ENCODE peak calls at places on chromosome 1, in ten cellular contexts. S, D, N, Q, X, B, M, F, O and R are unnamed samples.

GRCh38 chr1:226607821-226608220 is 59.3 kb downstream of the STUM start:
- DNase-seq in N (no peak), S (no peak), X (no peak), F (no peak), M (no peak), Q (no peak), B (no peak), D (no peak), O (no peak), R (no peak)

GRCh38 chr1:26889580-26890466 is at the start of gene GPN2:
- DNase-seq in O (peak; percentile 43), Q (peak; percentile 65), X (peak; percentile 82), N (peak; percentile 66), D (peak; percentile 26), M (peak; percentile 93), B (peak; percentile 74), S (peak; percentile 82), F (peak; percentile 84), R (peak; percentile 74)

GRCh38 chr1:230067871-230068814 is 1.1 kb downstream of the GALNT2 start:
- DNase-seq in S (peak; percentile 51), D (no peak), O (no peak), N (no peak), Q (peak; percentile 7), B (no peak), X (peak; percentile 52), F (peak; percentile 13), M (peak; percentile 69), R (no peak)

GRCh38 chr1:203325004-203325417 is 19.7 kb downstream of the BTG2 start:
- DNase-seq in B (no peak), S (no peak), O (no peak), D (peak; percentile 86), F (no peak), X (peak; percentile 94), N (no peak), M (no peak), Q (peak; percentile 53), R (peak; percentile 69)

GRCh38 chr1:160256396-160257046 is 5.8 kb downstream of the DCAF8 start:
- DNase-seq in D (no peak), S (peak; percentile 68), N (no peak), O (no peak), Q (no peak), X (no peak), B (peak; percentile 80), F (no peak), M (peak; percentile 76), R (no peak)

GRCh38 chr1:102891868-102892625 is 216.3 kb downstream of the COL11A1 start:
- DNase-seq in F (no peak), B (peak; percentile 64), X (no peak), O (peak; percentile 13), N (no peak), S (peak; percentile 16), Q (no peak), D (no peak), M (peak; percentile 40), R (no peak)

GRCh38 chr1:59814180-59814900 is 409 bp upstream of the HOOK1 start:
- DNase-seq in X (peak; percentile 75), D (peak; percentile 94), B (no peak), Q (peak; percentile 81), S (peak; percentile 99), F (no peak), O (peak; percentile 20), M (no peak), N (peak; percentile 71), R (peak; percentile 92)

GRCh38 chr1:68745006-68745405 is 248.1 kb upstream of the DEPDC1 start:
- DNase-seq in N (no peak), F (no peak), O (no peak), Q (no peak), D (peak; percentile 85), B (no peak), M (no peak), S (no peak), X (peak; percentile 29), R (no peak)

GRCh38 chr1:14980801-14981200 is 172.7 kb upstream of the TMEM51 start:
- DNase-seq in N (no peak), S (no peak), Q (no peak), F (no peak), X (no peak), M (no peak), O (no peak), D (no peak), B (peak; percentile 12), R (no peak)

GRCh38 chr1:194194724-194195123 is 1008.3 kb upstream of the B3GALT2 start:
- DNase-seq in O (no peak), S (peak; percentile 61), D (no peak), M (no peak), B (no peak), N (no peak), Q (no peak), X (no peak), F (no peak), R (no peak)

GRCh38 chr1:95948023-95948422 is 714.0 kb downstream of the RWDD3 start:
- DNase-seq in X (no peak), D (no peak), Q (no peak), N (no peak), M (no peak), S (peak; percentile 26), B (no peak), F (no peak), O (no peak), R (no peak)

GRCh38 chr1:111323231-111323630 is 32.6 kb downstream of the CHIA start:
- DNase-seq in O (no peak), Q (no peak), S (no peak), B (no peak), M (no peak), F (no peak), X (no peak), N (no peak), D (no peak), R (no peak)

GRCh38 chr1:182587087-182587486 is 2.0 kb downstream of the RNASEL start:
- DNase-seq in N (no peak), D (no peak), M (no peak), S (no peak), X (no peak), O (no peak), F (no peak), B (no peak), Q (no peak), R (no peak)

GRCh38 chr1:175892686-175893085 is 149.3 kb upstream of the TNR start:
- DNase-seq in F (no peak), O (no peak), S (no peak), X (no peak), M (no peak), N (no peak), D (no peak), B (no peak), Q (no peak), R (no peak)

GRCh38 chr1:40389234-40389815 is 15.8 kb downstream of the SMAP2 start:
- DNase-seq in O (no peak), Q (no peak), M (no peak), F (no peak), X (no peak), N (no peak), D (no peak), B (no peak), S (no peak), R (no peak)

GRCh38 chr1:159927887-159928431 is 2.7 kb upstream of the TAGLN2 start:
- DNase-seq in F (no peak), Q (no peak), X (no peak), M (no peak), D (no peak), O (no peak), S (no peak), B (no peak), N (no peak), R (no peak)

GRCh38 chr1:35058990-35059389 is 20.2 kb upstream of the ZMYM1 start:
- DNase-seq in B (no peak), Q (no peak), N (no peak), X (no peak), O (no peak), D (no peak), F (no peak), M (no peak), S (no peak), R (no peak)

GRCh38 chr1:167763525-167764220 is 41.9 kb downstream of the MPZL1 start:
- DNase-seq in Q (no peak), M (peak; percentile 12), B (peak; percentile 33), D (no peak), X (no peak), N (no peak), F (no peak), S (no peak), O (no peak), R (no peak)

GRCh38 chr1:5915587-5916571 is 76.3 kb downstream of the NPHP4 start:
- DNase-seq in B (peak; percentile 58), N (no peak), O (no peak), D (no peak), Q (no peak), X (no peak), S (peak; percentile 52), F (peak; percentile 61), M (peak; percentile 85), R (peak; percentile 16)